ENCODE peak calls at places on chromosomes 11 and 22, in nine cellular contexts. U is heart right ventricle, D is H9, K is fibroblast of the aortic adventitia, V is BE2C, H is bronchial epithelial cell, X is epithelial cell of esophagus, C is IMR-90, O is lung. N is an unnamed sample.

GRCh38 chr11:13315517-13316432 is 38.2 kb downstream of the BMAL1 start:
- DNase-seq in K (no peak), X (no peak), U (no peak), V (no peak), O (no peak), C (no peak), H (no peak), D (no peak), N (no peak)

GRCh38 chr11:15843309-15843857 is 513.0 kb downstream of the SOX6 start:
- DNase-seq in U (peak), X (no peak), C (peak), H (no peak), V (peak), O (no peak), K (no peak), D (peak), N (no peak)

GRCh38 chr11:61833926-61834277 is 5.8 kb downstream of the FADS2 start:
- DNase-seq in K (no peak), H (no peak), C (no peak), V (no peak), D (peak), X (no peak), O (no peak), U (no peak), N (no peak)

GRCh38 chr11:35688023-35688422 is 25.4 kb downstream of the TRIM44 start:
- DNase-seq in V (no peak), X (peak), K (peak), U (no peak), O (no peak), C (peak), D (no peak), H (peak), N (no peak)

GRCh38 chr11:7220636-7221035 is 31.1 kb upstream of the SYT9 start:
- DNase-seq in X (no peak), C (no peak), O (no peak), D (no peak), H (no peak), K (no peak), V (no peak), U (no peak), N (no peak)

GRCh38 chr11:33690290-33691050 is 10.2 kb downstream of the C11orf91 start:
- DNase-seq in C (peak), U (peak), V (no peak), X (peak), O (no peak), D (no peak), H (peak), K (peak), N (no peak)

GRCh38 chr11:117835576-117835975 is 11.0 kb upstream of the FXYD2 start:
- DNase-seq in O (no peak), U (no peak), D (peak), C (no peak), H (no peak), K (no peak), V (no peak), X (no peak), N (no peak)

GRCh38 chr11:62905927-62906531 is 15.1 kb downstream of the CHRM1 start:
- DNase-seq in K (peak), O (peak), U (peak), C (peak), H (peak), D (peak), X (peak), V (peak), N (peak)

GRCh38 chr22:45318558-45319318 is 9.0 kb downstream of the FAM118A start:
- DNase-seq in H (no peak), D (no peak), V (no peak), C (peak), X (no peak), K (peak), O (no peak), U (no peak), N (peak)

GRCh38 chr11:74630043-74630442 is 37.7 kb downstream of the POLD3 start:
- DNase-seq in K (no peak), D (no peak), X (no peak), C (no peak), O (no peak), H (no peak), V (no peak), U (no peak), N (no peak)

GRCh38 chr11:86172894-86173293 is 71.7 kb upstream of the EED start:
- DNase-seq in C (peak), U (no peak), X (peak), D (no peak), V (no peak), O (no peak), K (peak), H (peak), N (no peak)

GRCh38 chr11:10550503-10550902 is 9.5 kb upstream of the RNF141 start:
- DNase-seq in V (no peak), O (no peak), X (peak), C (peak), H (peak), K (peak), U (no peak), D (no peak), N (no peak)

GRCh38 chr11:60169264-60169915 is 13.5 kb downstream of the MS4A6A start:
- DNase-seq in X (peak), K (no peak), O (no peak), U (peak), V (no peak), C (no peak), D (no peak), H (peak), N (no peak)

GRCh38 chr11:26753738-26754504 is 32.1 kb upstream of the SLC5A12 start:
- DNase-seq in H (peak), X (peak), K (peak), D (peak), V (peak), U (peak), O (peak), C (peak), N (no peak)

GRCh38 chr11:116148056-116148455 is 624.7 kb downstream of the BUD13 start:
- DNase-seq in U (no peak), H (no peak), O (peak), V (no peak), X (no peak), K (no peak), D (peak), C (no peak), N (no peak)

GRCh38 chr11:45146072-45147016 is at the start of gene PRDM11:
- DNase-seq in V (peak), D (peak), C (peak), U (peak), K (peak), X (peak), H (peak), O (peak), N (peak)

GRCh38 chr11:14342906-14343305 is 16.1 kb downstream of the RRAS2 start:
- DNase-seq in U (no peak), V (no peak), D (no peak), K (peak), C (peak), O (no peak), X (peak), H (no peak), N (no peak)

GRCh38 chr11:120912504-120912903 is 111.4 kb upstream of the TBCEL start:
- DNase-seq in O (no peak), X (peak), C (peak), D (no peak), H (peak), V (no peak), K (peak), U (no peak), N (peak)
- TF ChIP-seq CTCF in O (no peak), X (peak), C (peak), D (peak), H (peak), V (peak), K (peak), U (peak), N (peak)

GRCh38 chr11:9363954-9364912 is 20.2 kb upstream of the IPO7 start:
- DNase-seq in U (peak), O (peak), V (peak), X (peak), D (peak), H (peak), C (peak), K (peak), N (peak)
- TF ChIP-seq CTCF in U (no peak), O (no peak), V (no peak), X (no peak), D (no peak), H (no peak), C (peak), K (no peak), N (no peak)

GRCh38 chr11:123233280-123233977 is 38.4 kb upstream of the CLMP start:
- DNase-seq in H (no peak), C (no peak), V (no peak), D (no peak), O (no peak), X (no peak), K (no peak), U (no peak), N (peak)

GRCh38 chr11:123238297-123238696 is 43.2 kb upstream of the CLMP start:
- DNase-seq in C (peak), V (no peak), U (peak), D (no peak), O (peak), X (no peak), H (no peak), K (peak), N (no peak)

GRCh38 chr11:123233978-123234340 is 38.9 kb upstream of the CLMP start:
- DNase-seq in O (no peak), D (no peak), U (no peak), K (no peak), H (no peak), C (no peak), V (no peak), X (no peak), N (no peak)

GRCh38 chr11:123235117-123235686 is 40.2 kb upstream of the CLMP start:
- DNase-seq in U (peak), X (no peak), K (peak), D (peak), V (peak), H (no peak), C (no peak), O (peak), N (no peak)

GRCh38 chr11:123235687-123236261 is 40.7 kb upstream of the CLMP start:
- DNase-seq in V (no peak), D (no peak), O (no peak), H (no peak), U (no peak), X (no peak), K (peak), C (peak), N (no peak)
- TF ChIP-seq CTCF in V (no peak), D (no peak), O (no peak), H (no peak), U (peak), X (no peak), K (peak), C (no peak), N (no peak)

DNA sequence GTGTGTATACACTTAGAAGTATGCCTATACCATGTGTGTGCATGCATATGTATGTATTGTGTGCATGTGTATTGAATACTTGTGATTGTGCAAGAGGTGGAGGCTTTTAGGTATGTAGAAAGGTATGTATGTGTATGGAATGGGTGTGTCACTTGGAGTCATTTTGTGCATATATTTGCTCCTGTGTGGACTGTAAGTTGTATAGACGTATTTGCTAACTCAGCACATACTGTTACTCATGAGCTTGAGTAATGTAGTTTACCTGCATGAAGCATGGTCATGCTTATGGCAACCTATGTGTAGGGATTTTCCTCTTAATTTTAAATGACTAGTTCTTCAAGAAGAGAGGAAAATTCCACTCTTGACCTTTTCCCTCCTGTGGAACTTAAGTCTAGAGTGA is 507.6 kb upstream of the LARGE1 start:
- DNase-seq in X (no peak), C (no peak), H (peak), U (no peak), V (no peak), D (no peak), O (no peak), K (no peak), N (no peak)
- TF ChIP-seq CTCF in X (no peak), C (no peak), H (no peak), U (no peak), V (no peak), D (no peak), O (no peak), K (no peak), N (no peak)

GRCh38 chr11:17968206-17968605 is 44.6 kb downstream of the SERGEF start:
- DNase-seq in H (no peak), V (no peak), K (no peak), X (no peak), D (no peak), C (no peak), O (no peak), U (no peak), N (no peak)

GRCh38 chr11:17976651-17977050 is 36.2 kb downstream of the SERGEF start:
- DNase-seq in O (no peak), D (no peak), U (no peak), X (no peak), H (no peak), K (no peak), V (no peak), C (no peak), N (no peak)

GRCh38 chr11:17974246-17974645 is 38.6 kb downstream of the SERGEF start:
- DNase-seq in C (no peak), V (no peak), K (no peak), U (no peak), O (no peak), X (no peak), D (no peak), H (no peak), N (no peak)

GRCh38 chr11:17967661-17968060 is 45.2 kb downstream of the SERGEF start:
- DNase-seq in X (no peak), H (no peak), D (no peak), U (no peak), V (no peak), C (no peak), O (no peak), K (no peak), N (no peak)

GRCh38 chr11:17972987-17973386 is 39.9 kb downstream of the SERGEF start:
- DNase-seq in V (peak), K (peak), X (peak), D (peak), H (peak), O (no peak), U (peak), C (peak), N (no peak)
- TF ChIP-seq CTCF in V (peak), K (peak), X (peak), D (peak), H (peak), O (no peak), U (peak), C (peak), N (peak)

GRCh38 chr11:121964591-121964990 is 151.4 kb downstream of the BLID start:
- DNase-seq in V (peak), D (no peak), X (peak), C (peak), O (no peak), H (peak), K (peak), U (no peak), N (no peak)
- TF ChIP-seq CTCF in V (no peak), D (no peak), X (no peak), C (peak), O (no peak), H (no peak), K (no peak), U (no peak), N (no peak)

GRCh38 chr11:131588057-131588456 is 217.6 kb downstream of the NTM start:
- DNase-seq in K (no peak), D (no peak), U (no peak), V (no peak), O (no peak), X (no peak), H (no peak), C (no peak), N (no peak)

GRCh38 chr11:131583823-131584222 is 213.4 kb downstream of the NTM start:
- DNase-seq in O (no peak), V (no peak), U (no peak), K (no peak), D (no peak), C (no peak), H (no peak), X (no peak), N (no peak)

GRCh38 chr11:131582021-131582531 is 211.7 kb downstream of the NTM start:
- DNase-seq in V (no peak), X (no peak), C (no peak), D (no peak), U (no peak), H (no peak), K (no peak), O (no peak), N (no peak)

GRCh38 chr11:131581006-131581405 is 210.6 kb downstream of the NTM start:
- DNase-seq in U (no peak), O (no peak), D (no peak), H (no peak), V (no peak), X (no peak), K (no peak), C (no peak), N (no peak)

GRCh38 chr11:131584694-131585592 is 214.5 kb downstream of the NTM start:
- DNase-seq in X (no peak), H (no peak), D (peak), K (no peak), O (no peak), C (no peak), U (no peak), V (peak), N (peak)
- TF ChIP-seq CTCF in X (no peak), H (no peak), D (peak), K (no peak), O (no peak), C (peak), U (peak), V (no peak), N (peak)